ENCODE peak calls at places on chromosomes 11 and 22, in four cellular contexts. J is HT1080, R is epithelial cell of esophagus, H is H4. O is an unnamed sample.

GRCh38 chr11:28666632-28667031 is 558.4 kb downstream of the METTL15 start:
- DNase-seq in J (no peak), R (no peak), H (no peak), O (no peak)

GRCh38 chr22:32202161-32202538 is 2.7 kb downstream of the RFPL2 start:
- DNase-seq in J (no peak), R (no peak), H (no peak), O (no peak)

GRCh38 chr22:43983808-43984207 is 28.6 kb downstream of the SAMM50 start:
- DNase-seq in J (no peak), R (no peak), H (no peak), O (no peak)

GRCh38 chr11:20055312-20055711 is 105.0 kb downstream of the DBX1 start:
- DNase-seq in J (no peak), R (peak), H (no peak), O (no peak)

GRCh38 chr22:50376064-50376747 is 33.1 kb downstream of the PPP6R2 start:
- DNase-seq in J (no peak), R (peak), H (no peak), O (no peak)

GRCh38 chr11:31366795-31367194 is 2.7 kb downstream of the DCDC1 start:
- DNase-seq in J (no peak), R (no peak), H (no peak), O (no peak)

GRCh38 chr11:59102259-59102765 is 4.7 kb upstream of the FAM111B start:
- DNase-seq in J (no peak), R (peak), H (peak), O (no peak)

GRCh38 chr11:10454902-10455631 is at the start of gene AMPD3:
- DNase-seq in J (peak), R (peak), H (peak), O (peak)

GRCh38 chr11:9691865-9692264 is 28.0 kb downstream of the SWAP70 start:
- DNase-seq in J (peak), R (peak), H (no peak), O (peak)

GRCh38 chr22:30481711-30482110 is 9.9 kb upstream of the SEC14L3 start:
- DNase-seq in J (peak), R (peak), H (no peak), O (peak)

GRCh38 chr11:78943841-78944240 is 369.2 kb upstream of the NARS2 start:
- DNase-seq in J (no peak), R (no peak), H (no peak), O (no peak)

GRCh38 chr11:85974126-85974525 is 94.8 kb downstream of the PICALM start:
- DNase-seq in J (no peak), R (no peak), H (no peak), O (peak)

GRCh38 chr11:29255401-29255800 is 761.4 kb downstream of the KCNA4 start:
- DNase-seq in J (no peak), R (no peak), H (no peak), O (no peak)